ENCODE peak calls at places on chromosomes 11 and 22, in eight cellular contexts. X is GM12878, E is hypothalamus, I is stromal cell of bone marrow, A is AG10803, N is retina, G is KBM-7, J is lung. L is an unnamed sample.

GRCh38 chr22:28670153-28670552 is 9.5 kb downstream of the TTC28 start:
- DNase-seq in X (no peak), E (no peak), I (peak; percentile 33), A (peak; percentile 71), N (no peak), G (peak; percentile 82), J (no peak), L (no peak)

GRCh38 chr22:30040499-30041055 is 39.7 kb upstream of the HORMAD2 start:
- DNase-seq in X (no peak), E (no peak), I (no peak), A (no peak), N (no peak), G (peak; percentile 9), J (no peak), L (no peak)

GRCh38 chr22:28541137-28541536 is 138.5 kb downstream of the TTC28 start:
- DNase-seq in X (no peak), E (no peak), I (no peak), A (no peak), N (no peak), G (no peak), J (no peak), L (no peak)

GRCh38 chr11:117449111-117449693 is 121.5 kb downstream of the CEP164 start:
- DNase-seq in X (no peak), E (no peak), I (no peak), A (no peak), N (no peak), G (no peak), J (no peak), L (no peak)

GRCh38 chr11:84990141-84990540 is 637.0 kb downstream of the DLG2 start:
- DNase-seq in X (no peak), E (no peak), I (no peak), A (no peak), N (no peak), G (no peak), J (no peak), L (no peak)

GRCh38 chr22:43262990-43263644 is 76.2 kb upstream of the TTLL12 start:
- DNase-seq in X (peak; percentile 12), E (no peak), I (no peak), A (no peak), N (no peak), G (no peak), J (no peak), L (no peak)

GRCh38 chr11:100574894-100575769 is 112.0 kb upstream of the ARHGAP42 start:
- DNase-seq in X (no peak), E (no peak), I (peak; percentile 29), A (peak; percentile 10), N (no peak), G (peak; percentile 10), J (no peak), L (no peak)

GRCh38 chr11:24375896-24376295 is 121.0 kb upstream of the LUZP2 start:
- DNase-seq in X (no peak), E (no peak), I (no peak), A (no peak), N (no peak), G (no peak), J (no peak), L (no peak)

GRCh38 chr22:33787645-33788456 is 132.4 kb downstream of the LARGE1 start:
- DNase-seq in X (peak; percentile 47), E (no peak), I (no peak), A (no peak), N (no peak), G (no peak), J (no peak), L (no peak)

GRCh38 chr11:59283311-59283710 is 70.6 kb upstream of the MPEG1 start:
- DNase-seq in X (no peak), E (no peak), I (no peak), A (no peak), N (no peak), G (no peak), J (no peak), L (no peak)

GRCh38 chr22:44582016-44582415 is 84.0 kb upstream of the RTL6 start:
- DNase-seq in X (no peak), E (no peak), I (no peak), A (no peak), N (no peak), G (no peak), J (no peak), L (no peak)

GRCh38 chr11:45233121-45233803 is 52.9 kb downstream of the SYT13 start:
- DNase-seq in X (no peak), E (no peak), I (no peak), A (peak; percentile 55), N (peak; percentile 79), G (peak; percentile 79), J (peak; percentile 68), L (peak; percentile 31)

GRCh38 chr11:2940930-2941821 is 12.0 kb upstream of the PHLDA2 start:
- DNase-seq in X (no peak), E (no peak), I (no peak), A (no peak), N (no peak), G (no peak), J (no peak), L (no peak)

GRCh38 chr11:45710561-45710960 is 45.1 kb upstream of the CHST1 start:
- DNase-seq in X (no peak), E (no peak), I (no peak), A (no peak), N (no peak), G (no peak), J (no peak), L (no peak)

GRCh38 chr22:47788461-47788860 is 1026.0 kb downstream of the TBC1D22A start:
- DNase-seq in X (no peak), E (no peak), I (no peak), A (no peak), N (no peak), G (no peak), J (peak; percentile 18), L (no peak)

GRCh38 chr22:26565889-26566288 is 24.0 kb downstream of the TPST2 start:
- DNase-seq in X (no peak), E (no peak), I (no peak), A (no peak), N (no peak), G (no peak), J (no peak), L (no peak)

GRCh38 chr11:32006799-32007388 is 84.0 kb upstream of the RCN1 start:
- DNase-seq in X (peak; percentile 11), E (no peak), I (peak; percentile 30), A (peak; percentile 54), N (peak; percentile 69), G (peak; percentile 52), J (no peak), L (peak; percentile 24)

GRCh38 chr11:111303476-111303875 is 5.1 kb downstream of the POU2AF3 start:
- DNase-seq in X (no peak), E (no peak), I (peak; percentile 7), A (no peak), N (no peak), G (no peak), J (peak; percentile 71), L (no peak)

GRCh38 chr11:2886191-2886894 is 768 bp upstream of the CDKN1C start:
- DNase-seq in X (no peak), E (no peak), I (no peak), A (no peak), N (peak; percentile 90), G (no peak), J (no peak), L (peak; percentile 30)

L was measured in naive thymus-derived CD8-positive, alpha-beta T cell.